ENCODE peak calls at places on chromosomes 7 and 10, in eight cellular contexts. P is HFFc6; M is right cardiac atrium; Y is uterus; L is activated naive CD8-positive, alpha-beta T cell treated with anti-CD3 and anti-CD28 coated beads, Interleukin-2, amount 50 U/mL, for 24 hours; J is astrocyte of the cerebellum; R is SJSA1; B is endothelial cell. V is an unnamed sample.

GRCh38 chr10:121975295-121976086 is 474 bp upstream of the NSMCE4A start:
- DNase-seq in P (no peak), M (no peak), Y (no peak), L (no peak), J (no peak), R (no peak), B (no peak), V (peak; percentile 76)

GRCh38 chr10:17234541-17234940 is 6.5 kb downstream of the VIM start:
- DNase-seq in P (no peak), M (no peak), Y (no peak), L (no peak), J (no peak), R (no peak), B (no peak), V (no peak)

GRCh38 chr10:97134202-97134601 is 51.6 kb downstream of the SLIT1 start:
- DNase-seq in P (no peak), M (no peak), Y (no peak), L (no peak), J (no peak), R (no peak), B (no peak), V (peak; percentile 44)

GRCh38 chr10:13162013-13162364 is 631 bp downstream of the MCM10 start:
- DNase-seq in P (no peak), M (no peak), Y (no peak), L (no peak), J (no peak), R (no peak), B (peak; percentile 6), V (no peak)

GRCh38 chr10:44931621-44932337 is 20.6 kb downstream of the TMEM72 start:
- DNase-seq in P (no peak), M (no peak), Y (no peak), L (no peak), J (no peak), R (no peak), B (no peak), V (no peak)

GRCh38 chr10:80964955-80965614 is 427.4 kb downstream of the SH2D4B start:
- DNase-seq in P (no peak), M (no peak), Y (no peak), L (no peak), J (no peak), R (no peak), B (no peak), V (no peak)

GRCh38 chr7:42624471-42624870 is 287.4 kb downstream of the C7orf25 start:
- DNase-seq in P (no peak), M (no peak), Y (no peak), L (no peak), J (no peak), R (no peak), B (no peak), V (no peak)

GRCh38 chr10:96370575-96371157 is 11.9 kb upstream of the OPALIN start:
- DNase-seq in P (peak; percentile 23), M (peak; percentile 69), Y (peak; percentile 39), L (peak; percentile 54), J (peak; percentile 8), R (peak; percentile 37), B (peak; percentile 67), V (no peak)

GRCh38 chr7:158409816-158410330 is 177.8 kb downstream of the PTPRN2 start:
- DNase-seq in P (no peak), M (no peak), Y (no peak), L (no peak), J (no peak), R (no peak), B (no peak), V (no peak)

GRCh38 chr10:103985726-103986125 is 18.8 kb downstream of the SLK start:
- DNase-seq in P (no peak), M (no peak), Y (no peak), L (no peak), J (no peak), R (no peak), B (no peak), V (no peak)

GRCh38 chr10:96532523-96532922 is 18.8 kb upstream of the TLL2 start:
- DNase-seq in P (peak; percentile 37), M (no peak), Y (no peak), L (no peak), J (no peak), R (no peak), B (no peak), V (no peak)

GRCh38 chr7:54841772-54842707 is 83.0 kb upstream of the SEC61G start:
- DNase-seq in P (no peak), M (peak; percentile 83), Y (no peak), L (no peak), J (peak; percentile 98), R (peak; percentile 15), B (peak; percentile 55), V (no peak)

GRCh38 chr7:152710134-152710404 is 34.1 kb upstream of the XRCC2 start:
- DNase-seq in P (no peak), M (no peak), Y (no peak), L (no peak), J (no peak), R (no peak), B (no peak), V (no peak)

GRCh38 chr10:87589653-87590052 is 70.0 kb upstream of the PAPSS2 start:
- DNase-seq in P (peak; percentile 66), M (no peak), Y (no peak), L (no peak), J (no peak), R (peak; percentile 14), B (no peak), V (no peak)

GRCh38 chr10:74223755-74224530 is 72.9 kb downstream of the ADK start:
- DNase-seq in P (peak; percentile 65), M (no peak), Y (no peak), L (no peak), J (peak; percentile 29), R (peak; percentile 42), B (no peak), V (no peak)

GRCh38 chr10:69201045-69201444 is 19.1 kb upstream of the HKDC1 start:
- DNase-seq in P (no peak), M (no peak), Y (no peak), L (no peak), J (no peak), R (no peak), B (no peak), V (no peak)

GRCh38 chr10:110919971-110920881 is 822 bp downstream of the SHOC2 start:
- DNase-seq in P (peak; percentile 23), M (peak; percentile 68), Y (peak; percentile 43), L (peak; percentile 35), J (no peak), R (peak; percentile 69), B (peak; percentile 36), V (peak; percentile 85)

GRCh38 chr10:6053816-6054581 is 8.2 kb downstream of the IL2RA start:
- DNase-seq in P (no peak), M (peak; percentile 82), Y (peak; percentile 49), L (no peak), J (no peak), R (no peak), B (peak; percentile 15), V (peak; percentile 81)

GRCh38 chr7:128164061-128164954 is 76.8 kb upstream of the LEP start:
- DNase-seq in P (peak; percentile 92), M (no peak), Y (no peak), L (no peak), J (peak; percentile 57), R (peak; percentile 35), B (no peak), V (peak; percentile 83)

GRCh38 chr7:158043461-158044155 is 544.0 kb downstream of the PTPRN2 start:
- DNase-seq in P (no peak), M (no peak), Y (no peak), L (no peak), J (no peak), R (no peak), B (no peak), V (no peak)

GRCh38 chr7:123746055-123746454 is 2.7 kb downstream of the WASL start:
- DNase-seq in P (no peak), M (no peak), Y (no peak), L (no peak), J (no peak), R (no peak), B (no peak), V (no peak)

GRCh38 chr10:3066317-3066931 is 924 bp upstream of the PFKP start:
- DNase-seq in P (no peak), M (peak; percentile 66), Y (no peak), L (no peak), J (no peak), R (no peak), B (no peak), V (peak; percentile 77)

GRCh38 chr7:30427296-30428080 is 51.1 kb downstream of the NOD1 start:
- DNase-seq in P (no peak), M (no peak), Y (no peak), L (no peak), J (no peak), R (no peak), B (no peak), V (no peak)

GRCh38 chr10:92290076-92290836 is 622 bp downstream of the CPEB3 start:
- DNase-seq in P (peak; percentile 52), M (no peak), Y (peak; percentile 45), L (peak; percentile 14), J (peak; percentile 11), R (no peak), B (no peak), V (no peak)

GRCh38 chr7:35280854-35281253 is 27.0 kb upstream of the TBX20 start:
- DNase-seq in P (no peak), M (no peak), Y (no peak), L (no peak), J (no peak), R (no peak), B (no peak), V (no peak)

GRCh38 chr10:79203833-79204232 is 135.1 kb downstream of the ZMIZ1 start:
- DNase-seq in P (no peak), M (peak; percentile 57), Y (no peak), L (no peak), J (no peak), R (no peak), B (no peak), V (no peak)

GRCh38 chr10:6426317-6426716 is 153.8 kb downstream of the PRKCQ start:
- DNase-seq in P (no peak), M (no peak), Y (no peak), L (no peak), J (no peak), R (no peak), B (no peak), V (no peak)

GRCh38 chr10:83542774-83543291 is 596.5 kb upstream of the GHITM start:
- DNase-seq in P (no peak), M (no peak), Y (no peak), L (no peak), J (no peak), R (no peak), B (no peak), V (no peak)

GRCh38 chr10:974038-974784 is 14.0 kb upstream of the GTPBP4 start:
- DNase-seq in P (no peak), M (no peak), Y (no peak), L (no peak), J (no peak), R (peak; percentile 84), B (no peak), V (no peak)

GRCh38 chr7:15720849-15721471 is 34.5 kb upstream of the MEOX2 start:
- DNase-seq in P (peak; percentile 36), M (peak; percentile 63), Y (peak; percentile 29), L (peak; percentile 3), J (peak; percentile 38), R (peak; percentile 23), B (peak; percentile 17), V (no peak)

GRCh38 chr10:78577673-78578072 is 491.1 kb upstream of the ZMIZ1 start:
- DNase-seq in P (no peak), M (peak; percentile 38), Y (peak; percentile 9), L (no peak), J (no peak), R (no peak), B (no peak), V (no peak)

GRCh38 chr7:11078242-11078834 is 104.7 kb downstream of the PHF14 start:
- DNase-seq in P (no peak), M (no peak), Y (no peak), L (no peak), J (no peak), R (no peak), B (no peak), V (no peak)

GRCh38 chr10:93468532-93469213 is 13.5 kb downstream of the MYOF start:
- DNase-seq in P (peak; percentile 96), M (no peak), Y (peak; percentile 74), L (no peak), J (no peak), R (peak; percentile 88), B (no peak), V (no peak)

GRCh38 chr7:105648561-105649401 is 67.5 kb upstream of the EFCAB10 start:
- DNase-seq in P (no peak), M (no peak), Y (no peak), L (no peak), J (no peak), R (no peak), B (no peak), V (no peak)

V was measured in kidney.